ENCODE peak calls at places on chromosomes 7 and 10, in seven cellular contexts. H, T, A, I, M, Y and P are unnamed samples.
A peak's percentile ranks its signal among the peaks of the same experiment; 100 is the strongest.

GRCh38 chr7:27873006-27873295 is 133.0 kb downstream of the TAX1BP1 start:
- DNase-seq in H (peak; percentile 9), T (no peak), A (no peak), I (no peak), M (peak; percentile 24), Y (no peak), P (no peak)

GRCh38 chr10:128210215-128211063 is 84.2 kb upstream of the MKI67 start:
- DNase-seq in H (peak; percentile 79), T (peak; percentile 32), A (no peak), I (peak; percentile 87), M (peak; percentile 47), Y (peak; percentile 51), P (peak; percentile 60)

GRCh38 chr7:135334830-135335543 is 101.3 kb downstream of the STRA8 start:
- DNase-seq in H (no peak), T (no peak), A (no peak), I (no peak), M (no peak), Y (no peak), P (no peak)

GRCh38 chr7:24395512-24395911 is 111.5 kb downstream of the NPY start:
- DNase-seq in H (no peak), T (no peak), A (no peak), I (no peak), M (no peak), Y (no peak), P (no peak)

GRCh38 chr10:131746785-131747184 is 154.0 kb upstream of the PPP2R2D start:
- DNase-seq in H (no peak), T (peak; percentile 13), A (no peak), I (no peak), M (no peak), Y (no peak), P (no peak)

GRCh38 chr10:116049158-116049557 is 223.8 kb downstream of the GFRA1 start:
- DNase-seq in H (no peak), T (no peak), A (no peak), I (no peak), M (no peak), Y (no peak), P (no peak)

GRCh38 chr10:9535744-9536143 is 1481.3 kb downstream of the GATA3 start:
- DNase-seq in H (no peak), T (no peak), A (peak; percentile 89), I (no peak), M (no peak), Y (no peak), P (no peak)

GRCh38 chr7:158235862-158236261 is 351.8 kb downstream of the PTPRN2 start:
- DNase-seq in H (no peak), T (no peak), A (no peak), I (no peak), M (no peak), Y (no peak), P (no peak)

GRCh38 chr7:90726623-90727022 is 130.5 kb downstream of the CDK14 start:
- DNase-seq in H (no peak), T (no peak), A (no peak), I (no peak), M (peak; percentile 52), Y (peak; percentile 47), P (peak; percentile 59)

GRCh38 chr10:113226404-113226803 is 276.4 kb downstream of the TCF7L2 start:
- DNase-seq in H (no peak), T (no peak), A (no peak), I (no peak), M (no peak), Y (no peak), P (no peak)

GRCh38 chr7:41925946-41926345 is 223.1 kb upstream of the INHBA start:
- DNase-seq in H (no peak), T (no peak), A (no peak), I (no peak), M (peak; percentile 31), Y (no peak), P (no peak)

GRCh38 chr7:32164341-32164996 is 94.3 kb upstream of the PDE1C start:
- DNase-seq in H (peak; percentile 63), T (peak; percentile 43), A (no peak), I (peak; percentile 12), M (peak; percentile 84), Y (peak; percentile 85), P (peak; percentile 71)

GRCh38 chr7:132028144-132028920 is 471.9 kb upstream of the PODXL start:
- DNase-seq in H (no peak), T (no peak), A (no peak), I (no peak), M (no peak), Y (peak; percentile 91), P (no peak)

GRCh38 chr10:11483189-11484148 is 128.0 kb downstream of the USP6NL start:
- DNase-seq in H (no peak), T (no peak), A (no peak), I (no peak), M (no peak), Y (no peak), P (no peak)

GRCh38 chr10:86648706-86649426 is 5.5 kb upstream of the OPN4 start:
- DNase-seq in H (peak; percentile 78), T (no peak), A (no peak), I (peak; percentile 57), M (peak; percentile 93), Y (peak; percentile 92), P (no peak)

GRCh38 chr10:91616124-91616523 is 16.7 kb downstream of the PPP1R3C start:
- DNase-seq in H (no peak), T (no peak), A (no peak), I (no peak), M (no peak), Y (no peak), P (no peak)

GRCh38 chr7:96962221-96962620 is 43.1 kb upstream of the DLX6 start:
- DNase-seq in H (no peak), T (no peak), A (no peak), I (no peak), M (no peak), Y (peak; percentile 81), P (no peak)

GRCh38 chr7:137869260-137869659 is 22.5 kb upstream of the DGKI start:
- DNase-seq in H (no peak), T (no peak), A (no peak), I (no peak), M (no peak), Y (no peak), P (no peak)

GRCh38 chr7:70208236-70209063 is 610.2 kb downstream of the AUTS2 start:
- DNase-seq in H (peak; percentile 61), T (no peak), A (no peak), I (no peak), M (peak; percentile 22), Y (no peak), P (no peak)

GRCh38 chr10:126221874-126222273 is 166.4 kb downstream of the ADAM12 start:
- DNase-seq in H (no peak), T (no peak), A (no peak), I (no peak), M (no peak), Y (no peak), P (no peak)

GRCh38 chr10:17851611-17852010 is 42.5 kb downstream of the MRC1 start:
- DNase-seq in H (no peak), T (no peak), A (no peak), I (no peak), M (no peak), Y (peak; percentile 6), P (no peak)

GRCh38 chr7:47497367-47498096 is 84.4 kb downstream of the TNS3 start:
- DNase-seq in H (no peak), T (no peak), A (peak; percentile 87), I (peak; percentile 60), M (peak; percentile 33), Y (no peak), P (no peak)

GRCh38 chr10:28570598-28570997 is 37.7 kb downstream of the WAC start:
- DNase-seq in H (no peak), T (no peak), A (no peak), I (no peak), M (no peak), Y (no peak), P (no peak)
- H3K4me1 ChIP-seq in H (peaks cover 13% of the 10 kb centered on the region), T (no peaks in the 10 kb centered on the region), A (peaks cover 6% of the 10 kb centered on the region), I (peaks cover 6% of the 10 kb centered on the region), M (peaks cover 38% of the 10 kb centered on the region), Y (no peaks in the 10 kb centered on the region), P (no peaks in the 10 kb centered on the region)

GRCh38 chr7:151123485-151124204 is 37.4 kb downstream of the AGAP3 start:
- DNase-seq in H (peak; percentile 92), T (peak; percentile 66), A (peak; percentile 79), I (peak; percentile 98), M (peak; percentile 82), Y (peak; percentile 86), P (peak; percentile 89)
- TF ChIP-seq EZH2phosphoT487 in H (no peak), T (no peak), A (no peak), I (no peak), M (no peak), Y (no peak), P (no peak)

GRCh38 chr7:123771256-123771655 is 22.5 kb upstream of the WASL start:
- DNase-seq in H (no peak), T (no peak), A (no peak), I (no peak), M (no peak), Y (no peak), P (no peak)

GRCh38 chr7:123772652-123773051 is 23.8 kb upstream of the WASL start:
- DNase-seq in H (no peak), T (no peak), A (no peak), I (no peak), M (no peak), Y (no peak), P (no peak)

GRCh38 chr7:123770378-123770777 is 21.6 kb upstream of the WASL start:
- DNase-seq in H (no peak), T (no peak), A (no peak), I (no peak), M (peak; percentile 80), Y (peak; percentile 89), P (no peak)

GRCh38 chr7:123773499-123773898 is 24.7 kb upstream of the WASL start:
- DNase-seq in H (no peak), T (no peak), A (no peak), I (no peak), M (no peak), Y (peak; percentile 80), P (no peak)

GRCh38 chr7:123771846-123772245 is 23.0 kb upstream of the WASL start:
- DNase-seq in H (no peak), T (no peak), A (no peak), I (no peak), M (no peak), Y (no peak), P (no peak)
- H3K4me1 ChIP-seq in H (no peaks in the 10 kb centered on the region), T (no peaks in the 10 kb centered on the region), A (no peaks in the 10 kb centered on the region), I (no peaks in the 10 kb centered on the region), M (no peaks in the 10 kb centered on the region), Y (peaks cover 60% of the 10 kb centered on the region), P (no peaks in the 10 kb centered on the region)

GRCh38 chr10:25159591-25159990 is 15.2 kb upstream of the GPR158 start:
- DNase-seq in H (no peak), T (no peak), A (no peak), I (no peak), M (no peak), Y (no peak), P (no peak)
- TF ChIP-seq EZH2phosphoT487 in H (no peak), T (no peak), A (no peak), I (no peak), M (no peak), Y (no peak), P (no peak)

GRCh38 chr10:3595736-3596135 is 189.3 kb downstream of the KLF6 start:
- DNase-seq in H (no peak), T (no peak), A (no peak), I (no peak), M (no peak), Y (no peak), P (no peak)
- H3K4me1 ChIP-seq in H (no peaks in the 10 kb centered on the region), T (no peaks in the 10 kb centered on the region), A (no peaks in the 10 kb centered on the region), I (no peaks in the 10 kb centered on the region), M (no peaks in the 10 kb centered on the region), Y (no peaks in the 10 kb centered on the region), P (no peaks in the 10 kb centered on the region)

GRCh38 chr7:84085147-84085546 is 109.4 kb downstream of the SEMA3A start:
- DNase-seq in H (no peak), T (no peak), A (no peak), I (no peak), M (peak; percentile 54), Y (peak; percentile 58), P (no peak)
- TF ChIP-seq EZH2phosphoT487 in H (no peak), T (no peak), A (no peak), I (no peak), M (no peak), Y (no peak), P (no peak)